ENCODE peak calls at places on chromosome 4, in five cellular contexts. A is H7; B is bronchial epithelial cell; G is neural crest cell; V is effector CD4-positive, alpha-beta T cell. D is an unnamed sample.

GRCh38 chr4:175246941-175247340 is 328.8 kb downstream of the ADAM29 start:
- DNase-seq in B (peak; percentile 33), V (no peak), G (no peak), A (no peak), D (no peak)

GRCh38 chr4:139027771-139028170 is 12.2 kb downstream of the NOCT start:
- DNase-seq in G (no peak), A (no peak), V (no peak), B (no peak), D (no peak)

GRCh38 chr4:109465065-109465464 is 31.4 kb downstream of the SEC24B start:
- DNase-seq in V (no peak), B (no peak), A (no peak), G (no peak), D (no peak)

GRCh38 chr4:14100349-14100748 is 472.8 kb upstream of the BOD1L1 start:
- DNase-seq in A (no peak), G (no peak), B (no peak), V (no peak), D (no peak)

GRCh38 chr4:99998062-99998880 is 48.2 kb upstream of the H2AZ1 start:
- DNase-seq in G (no peak), B (peak; percentile 83), A (peak; percentile 13), V (no peak), D (no peak)

GRCh38 chr4:53235547-53235946 is 130.3 kb downstream of the SCFD2 start:
- DNase-seq in B (no peak), V (no peak), G (no peak), A (no peak), D (no peak)

GRCh38 chr4:26176621-26177121 is 144.1 kb upstream of the RBPJ start:
- DNase-seq in G (no peak), V (no peak), A (no peak), B (peak; percentile 89), D (no peak)

GRCh38 chr4:172727631-172728030 is 441.0 kb upstream of the GALNT7 start:
- DNase-seq in G (no peak), A (no peak), B (no peak), V (no peak), D (no peak)

GRCh38 chr4:145829629-145830395 is 108.8 kb downstream of the ZNF827 start:
- DNase-seq in V (no peak), A (peak; percentile 40), B (no peak), G (no peak), D (no peak)

GRCh38 chr4:81466841-81467671 is 4.7 kb downstream of the RASGEF1B start:
- DNase-seq in A (peak; percentile 39), G (peak; percentile 83), V (peak; percentile 77), B (peak; percentile 92), D (peak; percentile 73)

GRCh38 chr4:150462743-150463142 is 119.2 kb upstream of the MAB21L2 start:
- DNase-seq in G (no peak), A (no peak), B (peak; percentile 48), V (no peak), D (no peak)

GRCh38 chr4:36227913-36228312 is 16.4 kb downstream of the ARAP2 start:
- DNase-seq in G (no peak), B (no peak), A (no peak), V (no peak), D (no peak)

GRCh38 chr4:38805530-38806145 is 1.0 kb upstream of the TLR1 start:
- DNase-seq in B (no peak), G (no peak), V (no peak), A (no peak), D (no peak)

GRCh38 chr4:52932586-52933482 is 70.7 kb downstream of the RASL11B start:
- DNase-seq in A (no peak), V (no peak), G (no peak), B (no peak), D (peak; percentile 10)